ENCODE peak calls at places on chromosomes 11 and 22, in seven cellular contexts. N is WERI-Rb-1; H is small intestine; D is astrocyte; Q is CD4-positive, CD25-positive, alpha-beta regulatory T cell; F is tibial nerve; G is stomach. Z is an unnamed sample.

GRCh38 chr11:115066111-115066660 is 387.9 kb downstream of the NXPE2 start:
- DNase-seq in N (no peak), H (no peak), D (peak; percentile 18), Q (no peak), F (no peak), G (no peak), Z (no peak)

GRCh38 chr11:116927163-116927772 is 89.8 kb upstream of the APOA1 start:
- DNase-seq in N (peak; percentile 25), H (no peak), D (no peak), Q (peak; percentile 38), F (no peak), G (no peak), Z (no peak)

GRCh38 chr22:32265882-32266767 is 11.0 kb upstream of the SLC5A4 start:
- DNase-seq in N (peak; percentile 60), H (peak; percentile 89), D (peak; percentile 41), Q (peak; percentile 55), F (peak; percentile 33), G (peak; percentile 69), Z (no peak)

GRCh38 chr11:99614353-99614752 is 593.6 kb downstream of the CNTN5 start:
- DNase-seq in N (peak; percentile 17), H (no peak), D (no peak), Q (no peak), F (no peak), G (no peak), Z (no peak)

GRCh38 chr22:43129426-43130425 is 13.5 kb downstream of the MCAT start:
- DNase-seq in N (no peak), H (no peak), D (no peak), Q (no peak), F (no peak), G (no peak), Z (no peak)

GRCh38 chr22:38228873-38229740 is 27.3 kb downstream of the MAFF start:
- DNase-seq in N (no peak), H (peak; percentile 72), D (peak; percentile 59), Q (no peak), F (no peak), G (peak; percentile 80), Z (no peak)

GRCh38 chr11:86162257-86162656 is 82.3 kb upstream of the EED start:
- DNase-seq in N (no peak), H (no peak), D (peak; percentile 87), Q (no peak), F (no peak), G (no peak), Z (no peak)

GRCh38 chr22:38718414-38718813 is 12.7 kb downstream of the GTPBP1 start:
- DNase-seq in N (peak; percentile 47), H (peak; percentile 87), D (peak; percentile 66), Q (no peak), F (no peak), G (peak; percentile 66), Z (no peak)

GRCh38 chr11:67996622-67997459 is 7.1 kb downstream of the UNC93B1 start:
- DNase-seq in N (peak; percentile 66), H (peak; percentile 91), D (no peak), Q (no peak), F (no peak), G (peak; percentile 85), Z (peak; percentile 74)

GRCh38 chr22:46025973-46026906 is 49.3 kb upstream of the WNT7B start:
- DNase-seq in N (no peak), H (no peak), D (no peak), Q (no peak), F (peak; percentile 7), G (no peak), Z (peak; percentile 70)

GRCh38 chr22:35383679-35384071 is 2.8 kb downstream of the HMOX1 start:
- DNase-seq in N (no peak), H (no peak), D (no peak), Q (no peak), F (no peak), G (no peak), Z (no peak)

GRCh38 chr22:35308480-35308945 is 8.8 kb downstream of the TOM1 start:
- DNase-seq in N (no peak), H (no peak), D (no peak), Q (no peak), F (no peak), G (no peak), Z (no peak)

GRCh38 chr11:33463059-33463458 is 205.9 kb downstream of the HIPK3 start:
- DNase-seq in N (no peak), H (no peak), D (peak; percentile 33), Q (no peak), F (no peak), G (no peak), Z (no peak)

GRCh38 chr11:69906453-69906907 is 87.3 kb upstream of the FGF3 start:
- DNase-seq in N (no peak), H (no peak), D (no peak), Q (no peak), F (no peak), G (no peak), Z (no peak)

GRCh38 chr22:46748206-46748947 is 10.3 kb upstream of the CERK start:
- DNase-seq in N (no peak), H (no peak), D (no peak), Q (no peak), F (no peak), G (no peak), Z (no peak)

GRCh38 chr11:95592455-95592854 is 197.1 kb downstream of the FAM76B start:
- DNase-seq in N (peak; percentile 16), H (no peak), D (peak; percentile 39), Q (no peak), F (peak; percentile 15), G (no peak), Z (no peak)

GRCh38 chr11:14114269-14114668 is 151.7 kb downstream of the SPON1 start:
- DNase-seq in N (peak; percentile 27), H (peak; percentile 45), D (no peak), Q (no peak), F (no peak), G (no peak), Z (no peak)

GRCh38 chr11:35516361-35516760 is 9.1 kb downstream of the PAMR1 start:
- DNase-seq in N (no peak), H (no peak), D (no peak), Q (no peak), F (no peak), G (no peak), Z (no peak)

GRCh38 chr11:75894036-75894585 is 79.1 kb downstream of the UVRAG start:
- DNase-seq in N (no peak), H (no peak), D (no peak), Q (no peak), F (no peak), G (no peak), Z (no peak)

GRCh38 chr11:119378851-119379465 is 2.5 kb downstream of the USP2 start:
- DNase-seq in N (peak; percentile 59), H (no peak), D (no peak), Q (no peak), F (no peak), G (no peak), Z (no peak)

GRCh38 chr22:37190262-37190780 is 2.3 kb upstream of the C1QTNF6 start:
- DNase-seq in N (no peak), H (no peak), D (no peak), Q (no peak), F (no peak), G (no peak), Z (no peak)
- H3K4me3 ChIP-seq in N (no peak overlapping the region), H (no peak overlapping the region), D (no peak overlapping the region), Q (no peak overlapping the region), F (no peak overlapping the region), G (no peak overlapping the region), Z (no peak overlapping the region)

GRCh38 chr22:30327864-30328345 is 1.2 kb upstream of the TBC1D10A start:
- DNase-seq in N (peak; percentile 27), H (peak; percentile 30), D (no peak), Q (no peak), F (no peak), G (no peak), Z (no peak)
- H3K27ac ChIP-seq in N (no peak overlapping the region), H (peak overlapping the region; percentile 75), D (no peak overlapping the region), Q (peak overlapping the region; percentile 82), F (no peak overlapping the region), G (peak overlapping the region; percentile 83), Z (peak overlapping the region; percentile 17)

GRCh38 chr11:57640068-57640800 is 9.5 kb downstream of the YPEL4 start:
- DNase-seq in N (no peak), H (no peak), D (no peak), Q (no peak), F (no peak), G (no peak), Z (no peak)
- H3K4me3 ChIP-seq in N (no peak overlapping the region), H (no peak overlapping the region), D (peak overlapping the region; percentile 94), Q (no peak overlapping the region), F (peak overlapping the region; percentile 69), G (peak overlapping the region; percentile 76), Z (peak overlapping the region; percentile 97)

GRCh38 chr11:61511383-61511782 is 2.8 kb downstream of the LRRC10B start:
- DNase-seq in N (no peak), H (no peak), D (no peak), Q (no peak), F (no peak), G (no peak), Z (no peak)

GRCh38 chr11:61513143-61513740 is 4.7 kb downstream of the LRRC10B start:
- DNase-seq in N (peak; percentile 40), H (no peak), D (no peak), Q (no peak), F (no peak), G (no peak), Z (no peak)

GRCh38 chr11:61510980-61511373 is 2.4 kb downstream of the LRRC10B start:
- DNase-seq in N (no peak), H (no peak), D (no peak), Q (no peak), F (no peak), G (no peak), Z (no peak)

GRCh38 chr11:61514050-61514917 is 5.7 kb downstream of the LRRC10B start:
- DNase-seq in N (peak; percentile 46), H (no peak), D (no peak), Q (no peak), F (no peak), G (no peak), Z (no peak)

GRCh38 chr11:61512435-61512834 is 3.9 kb downstream of the LRRC10B start:
- DNase-seq in N (no peak), H (peak; percentile 65), D (no peak), Q (no peak), F (no peak), G (no peak), Z (no peak)
- H3K27ac ChIP-seq in N (no peak overlapping the region), H (no peak overlapping the region), D (no peak overlapping the region), Q (no peak overlapping the region), F (no peak overlapping the region), G (no peak overlapping the region), Z (peak overlapping the region; percentile 56)